ENCODE peak calls at places on chromosomes 13 and 19, in four cellular contexts. K is right cardiac atrium, A is esophagus squamous epithelium, S is astrocyte. F is an unnamed sample.

GRCh38 chr19:55347442-55348009 is 7.0 kb downstream of the COX6B2 start:
- DNase-seq in A (no peak), K (peak; percentile 20), S (no peak), F (no peak)

GRCh38 chr19:12331211-12331941 is 2.1 kb downstream of the ZNF563 start:
- DNase-seq in S (no peak), A (no peak), K (no peak), F (no peak)

GRCh38 chr13:48873081-48873480 is 102.6 kb upstream of the FNDC3A start:
- DNase-seq in K (no peak), A (no peak), S (no peak), F (no peak)

GRCh38 chr19:2259331-2259730 is 3.1 kb upstream of the JSRP1 start:
- DNase-seq in A (no peak), K (no peak), S (no peak), F (no peak)

GRCh38 chr13:24706886-24707585 is 26.8 kb downstream of the ATP12A start:
- DNase-seq in K (no peak), A (no peak), S (no peak), F (no peak)

GRCh38 chr19:24073807-24074206 is 13.2 kb upstream of the ZNF254 start:
- DNase-seq in K (no peak), S (no peak), A (no peak), F (peak; percentile 85)

GRCh38 chr19:10508707-10509106 is 5.6 kb upstream of the KEAP1 start:
- DNase-seq in A (no peak), S (no peak), K (no peak), F (no peak)

GRCh38 chr19:44723299-44723951 is 24.5 kb downstream of the CEACAM16 start:
- DNase-seq in S (no peak), A (no peak), K (no peak), F (no peak)

GRCh38 chr13:74024856-74025255 is 109.3 kb downstream of the KLF12 start:
- DNase-seq in A (no peak), K (no peak), S (no peak), F (no peak)

GRCh38 chr19:13834308-13834790 is 39.1 kb downstream of the ZSWIM4 start:
- DNase-seq in K (no peak), S (no peak), A (no peak), F (peak; percentile 63)

GRCh38 chr19:7975037-7975436 is 30.4 kb downstream of the ELAVL1 start:
- DNase-seq in K (peak; percentile 76), A (no peak), S (no peak), F (no peak)

GRCh38 chr13:27450921-27451461 is 627 bp upstream of the MTIF3 start:
- DNase-seq in K (peak; percentile 77), A (no peak), S (peak; percentile 60), F (peak; percentile 80)

GRCh38 chr13:33441015-33441414 is 155.5 kb upstream of the STARD13 start:
- DNase-seq in S (no peak), A (no peak), K (no peak), F (peak; percentile 39)

GRCh38 chr19:30393046-30393445 is 20.9 kb downstream of the ZNF536 start:
- DNase-seq in K (no peak), S (no peak), A (no peak), F (no peak)

DNA sequence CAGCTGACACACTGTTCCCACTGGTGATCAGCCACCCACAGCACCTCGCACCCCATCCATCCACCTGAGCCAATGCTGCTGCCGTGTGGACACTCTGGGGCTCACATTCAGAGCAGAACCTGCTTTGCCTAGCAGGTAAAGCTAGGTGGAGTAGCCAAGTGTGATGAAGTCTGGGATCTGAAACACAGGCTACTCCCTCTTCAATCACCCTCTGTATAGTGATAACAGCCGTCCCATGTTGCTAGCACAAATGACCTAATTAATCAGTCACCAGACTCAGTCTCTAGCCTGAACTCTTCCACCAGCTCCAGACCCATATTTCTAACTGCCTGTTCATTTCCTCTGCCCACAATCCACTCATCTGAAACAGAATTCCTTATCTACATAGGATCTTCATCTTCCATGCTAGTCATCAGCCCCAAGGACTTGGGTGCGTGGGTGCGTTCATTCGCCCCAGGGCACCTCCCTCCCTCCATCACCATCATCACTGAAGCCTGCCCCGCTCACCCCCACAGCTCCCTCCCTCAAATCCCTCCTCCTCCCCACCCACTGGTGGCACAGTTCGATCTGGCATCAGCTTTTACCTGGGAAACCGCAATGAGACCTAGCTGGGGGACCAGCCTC is 19.8 kb downstream of the STK24 start:
- DNase-seq in K (no peak), A (no peak), S (peak; percentile 65), F (peak; percentile 56)
- H3K4me1 ChIP-seq in K (peaks cover 23% of the 10 kb centered on the region), A (peaks cover 27% of the 10 kb centered on the region), S (peaks cover 19% of the 10 kb centered on the region), F (peaks cover 22% of the 10 kb centered on the region)

GRCh38 chr19:38250821-38251563 is 5.2 kb downstream of the PPP1R14A start:
- DNase-seq in S (no peak), A (no peak), K (peak; percentile 94), F (no peak)
- H3K27ac ChIP-seq in S (no peak overlapping the region), A (peak overlapping the region; percentile 83), K (peak overlapping the region; percentile 96), F (peak overlapping the region; percentile 38)

GRCh38 chr19:35556846-35557538 is 6.5 kb downstream of the ATP4A start:
- DNase-seq in K (no peak), S (no peak), A (no peak), F (no peak)
- H3K27me3 ChIP-seq in K (no peaks in the 10 kb centered on the region), S (peaks cover 12% of the 10 kb centered on the region), A (no peaks in the 10 kb centered on the region), F (peaks cover 19% of the 10 kb centered on the region)

DNA sequence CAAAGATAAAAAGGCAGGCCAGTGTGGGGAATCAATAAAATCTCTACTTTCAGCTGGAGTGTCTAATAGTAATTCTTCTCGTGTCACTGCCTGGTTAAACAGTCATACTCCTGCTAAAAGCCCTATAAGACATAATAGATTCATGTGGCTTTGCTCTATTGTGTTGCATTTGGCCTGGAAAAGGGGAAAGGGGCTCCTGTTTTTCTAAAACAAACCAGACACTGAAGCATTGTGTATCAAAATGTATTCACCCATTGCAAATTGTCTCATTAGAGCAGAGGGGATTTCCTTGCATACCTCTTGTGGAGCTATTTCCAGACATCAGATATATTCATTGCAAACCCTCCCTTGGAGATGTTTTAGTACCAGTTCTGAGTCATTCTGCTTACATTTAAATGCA is 83.5 kb upstream of the PCDH8 start:
- DNase-seq in S (no peak), A (no peak), K (no peak), F (no peak)
- H3K4me1 ChIP-seq in S (peaks cover 2% of the 10 kb centered on the region), A (peaks cover 5% of the 10 kb centered on the region), K (no peaks in the 10 kb centered on the region), F (peaks cover 4% of the 10 kb centered on the region)

GRCh38 chr13:28488376-28489005 is 6.4 kb downstream of the FLT1 start:
- DNase-seq in A (no peak), K (no peak), S (no peak), F (no peak)
- H3K27ac ChIP-seq in A (no peak overlapping the region), K (no peak overlapping the region), S (no peak overlapping the region), F (no peak overlapping the region)

DNA sequence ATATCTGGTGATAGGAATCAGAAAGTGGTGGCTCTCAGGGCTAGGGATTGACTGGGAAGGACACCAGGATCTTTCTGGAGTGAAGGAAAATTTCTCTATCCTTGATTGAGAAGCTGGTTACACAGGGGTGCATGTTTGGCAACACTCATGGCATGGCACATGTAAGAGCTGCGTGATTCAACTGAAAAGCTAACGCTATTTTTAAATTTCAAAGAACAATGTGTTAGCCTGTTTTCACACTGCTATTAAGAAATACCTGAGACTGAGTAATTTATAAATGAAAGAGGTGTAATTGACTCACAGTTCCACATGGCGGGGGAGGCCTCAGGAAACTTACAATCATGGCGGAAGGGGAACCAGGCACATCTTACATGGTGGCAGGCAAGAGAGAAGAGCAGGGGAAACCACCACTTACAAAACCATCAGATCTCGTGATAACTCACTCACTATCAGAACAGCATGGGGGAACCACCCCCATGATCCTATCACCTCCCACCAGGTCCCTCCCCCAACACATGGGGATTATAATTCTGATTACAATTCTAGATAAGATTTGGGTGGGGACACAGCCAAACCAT is 7.4 kb downstream of the SIGLEC8 start:
- DNase-seq in K (no peak), S (no peak), A (no peak), F (no peak)
- H3K27me3 ChIP-seq in K (no peaks in the 10 kb centered on the region), S (no peaks in the 10 kb centered on the region), A (no peaks in the 10 kb centered on the region), F (no peaks in the 10 kb centered on the region)

GRCh38 chr13:112680741-112681360 is 9.0 kb upstream of the ATP11A start:
- DNase-seq in S (no peak), K (no peak), A (no peak), F (no peak)
- H3K4me1 ChIP-seq in S (no peaks in the 10 kb centered on the region), K (no peaks in the 10 kb centered on the region), A (no peaks in the 10 kb centered on the region), F (no peaks in the 10 kb centered on the region)

F was measured in foreskin keratinocyte.